ENCODE peak calls at places on chromosomes 6 and 20, in four cellular contexts. H, Z, F and I are unnamed samples.

GRCh38 chr6:53432318-53433161 is 83.8 kb upstream of the ELOVL5 start:
- DNase-seq in F (no peak), H (no peak), Z (no peak), I (peak; percentile 93)

GRCh38 chr6:38632490-38632889 is 7.2 kb downstream of the BTBD9 start:
- DNase-seq in H (no peak), Z (no peak), F (no peak), I (no peak)

GRCh38 chr6:42783177-42783875 is 1.5 kb downstream of the BICRAL start:
- DNase-seq in Z (no peak), F (peak; percentile 78), H (peak; percentile 57), I (peak; percentile 56)

GRCh38 chr6:81777586-81778268 is 25.2 kb upstream of the TENT5A start:
- DNase-seq in H (no peak), Z (no peak), F (no peak), I (peak; percentile 79)

GRCh38 chr6:111198841-111199240 is 111.5 kb downstream of the SLC16A10 start:
- DNase-seq in F (no peak), H (no peak), Z (no peak), I (no peak)

GRCh38 chr6:66897576-66897975 is 1190.5 kb upstream of the EYS start:
- DNase-seq in Z (no peak), F (no peak), H (no peak), I (peak; percentile 4)

GRCh38 chr6:144653885-144654505 is 368.9 kb downstream of the UTRN start:
- DNase-seq in Z (peak; percentile 45), F (no peak), H (no peak), I (peak; percentile 91)

GRCh38 chr6:142838821-142839685 is 105.9 kb downstream of the HIVEP2 start:
- DNase-seq in Z (no peak), F (no peak), H (no peak), I (peak; percentile 73)

GRCh38 chr6:157800420-157801237 is 22.4 kb upstream of the SNX9 start:
- DNase-seq in F (no peak), H (no peak), Z (peak; percentile 76), I (no peak)

GRCh38 chr6:72974276-72974675 is 251.0 kb downstream of the KHDC1L start:
- DNase-seq in F (no peak), Z (no peak), H (no peak), I (no peak)

GRCh38 chr6:42618686-42619085 is 54.9 kb downstream of the UBR2 start:
- DNase-seq in F (no peak), H (no peak), Z (no peak), I (no peak)

GRCh38 chr20:58109126-58109880 is 119.2 kb downstream of the ANKRD60 start:
- DNase-seq in Z (no peak), H (no peak), F (no peak), I (no peak)

GRCh38 chr20:40670251-40670650 is 18.8 kb downstream of the MAFB start:
- DNase-seq in H (no peak), Z (no peak), F (peak; percentile 30), I (no peak)

GRCh38 chr6:27604986-27605385 is 132.1 kb upstream of the ZNF184 start:
- DNase-seq in Z (no peak), H (no peak), F (peak; percentile 49), I (no peak)

GRCh38 chr6:39228992-39229767 is at the start of gene KCNK5:
- DNase-seq in Z (no peak), F (peak; percentile 98), H (peak; percentile 92), I (peak; percentile 13)

GRCh38 chr6:43052842-43053544 is 658 bp downstream of the CUL7 start:
- DNase-seq in F (peak; percentile 60), H (peak; percentile 53), Z (no peak), I (no peak)

GRCh38 chr20:49282584-49283171 is 4.8 kb upstream of the ZNFX1 start:
- DNase-seq in H (no peak), F (peak; percentile 6), Z (no peak), I (no peak)

GRCh38 chr6:152922706-152923105 is 60.1 kb downstream of the FBXO5 start:
- DNase-seq in H (no peak), F (no peak), Z (no peak), I (no peak)

GRCh38 chr6:121800047-121800446 is 364.6 kb downstream of the GJA1 start:
- DNase-seq in F (no peak), Z (no peak), H (no peak), I (no peak)

GRCh38 chr20:11329271-11329670 is 588.4 kb upstream of the BTBD3 start:
- DNase-seq in H (no peak), F (no peak), Z (no peak), I (no peak)

GRCh38 chr20:10115021-10115420 is 80.2 kb downstream of the ANKEF1 start:
- DNase-seq in H (no peak), Z (no peak), F (no peak), I (no peak)
- TF ChIP-seq CBFB in H (no peak), Z (no peak), F (no peak), I (no peak)

DNA sequence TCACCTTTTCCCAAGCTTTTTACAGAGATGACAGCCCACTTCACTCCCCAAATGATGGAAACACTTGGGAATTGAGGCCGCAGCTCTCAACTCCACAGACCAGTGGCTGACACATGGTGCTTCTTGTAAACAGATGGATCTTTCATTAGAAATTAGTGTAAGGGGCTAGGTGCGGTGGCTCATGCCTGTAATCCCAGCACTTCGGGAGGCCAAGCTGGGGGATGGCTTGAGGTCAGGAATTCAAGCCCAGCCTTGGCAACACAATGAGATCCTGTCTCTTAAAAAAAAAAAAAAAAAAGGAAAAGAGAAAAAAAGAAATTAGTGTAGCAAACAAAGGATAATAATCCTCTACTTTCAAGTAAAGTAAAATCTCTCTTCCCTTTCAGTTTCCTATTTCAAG is 15.7 kb downstream of the GJA10 start:
- DNase-seq in F (no peak), Z (no peak), H (no peak), I (no peak)
- TF ChIP-seq CBFB in F (no peak), Z (no peak), H (no peak), I (no peak)

GRCh38 chr6:147772724-147773123 is 264.2 kb downstream of the SAMD5 start:
- DNase-seq in Z (no peak), H (no peak), F (no peak), I (no peak)

GRCh38 chr6:147770221-147770620 is 261.7 kb downstream of the SAMD5 start:
- DNase-seq in H (no peak), Z (no peak), F (no peak), I (no peak)

GRCh38 chr6:147779624-147780023 is 271.1 kb downstream of the SAMD5 start:
- DNase-seq in H (no peak), Z (no peak), F (no peak), I (no peak)

GRCh38 chr6:147776631-147777030 is 268.1 kb downstream of the SAMD5 start:
- DNase-seq in F (no peak), H (no peak), Z (no peak), I (no peak)

GRCh38 chr6:147774856-147775255 is 266.4 kb downstream of the SAMD5 start:
- DNase-seq in Z (no peak), H (peak; percentile 20), F (no peak), I (peak; percentile 20)
- TF ChIP-seq CBFB in Z (no peak), H (no peak), F (no peak), I (no peak)

GRCh38 chr6:20841806-20842205 is 307.5 kb downstream of the CDKAL1 start:
- DNase-seq in Z (no peak), H (no peak), F (no peak), I (no peak)
- TF ChIP-seq CBFB in Z (no peak), H (no peak), F (no peak), I (no peak)

GRCh38 chr20:25057234-25058050 is 497 bp downstream of the ACSS1 start:
- DNase-seq in H (peak; percentile 54), F (no peak), Z (no peak), I (no peak)
- TF ChIP-seq CBFB in H (no peak), F (no peak), Z (peak; percentile 66), I (no peak)

GRCh38 chr6:24274441-24275083 is 83.3 kb downstream of the DCDC2 start:
- DNase-seq in H (no peak), F (peak; percentile 27), Z (no peak), I (no peak)
- TF ChIP-seq CBFB in H (no peak), F (no peak), Z (no peak), I (no peak)

GRCh38 chr6:147479857-147480256 is 28.6 kb upstream of the SAMD5 start:
- DNase-seq in H (no peak), F (no peak), Z (no peak), I (no peak)
- TF ChIP-seq CBFB in H (no peak), F (no peak), Z (no peak), I (no peak)

GRCh38 chr6:32153835-32154513 is at the start of gene PPT2:
- DNase-seq in Z (no peak), F (peak; percentile 94), H (peak; percentile 89), I (peak; percentile 93)

GRCh38 chr6:32152414-32153251 is 894 bp upstream of the PRRT1 start:
- DNase-seq in H (no peak), F (peak; percentile 51), Z (no peak), I (no peak)

GRCh38 chr6:32153252-32153834 is 598 bp upstream of the PPT2 start:
- DNase-seq in H (peak; percentile 58), F (peak; percentile 68), Z (no peak), I (peak; percentile 48)

GRCh38 chr6:32156891-32157290 is 3.0 kb downstream of the PPT2 start:
- DNase-seq in H (no peak), F (no peak), Z (no peak), I (no peak)

DNA sequence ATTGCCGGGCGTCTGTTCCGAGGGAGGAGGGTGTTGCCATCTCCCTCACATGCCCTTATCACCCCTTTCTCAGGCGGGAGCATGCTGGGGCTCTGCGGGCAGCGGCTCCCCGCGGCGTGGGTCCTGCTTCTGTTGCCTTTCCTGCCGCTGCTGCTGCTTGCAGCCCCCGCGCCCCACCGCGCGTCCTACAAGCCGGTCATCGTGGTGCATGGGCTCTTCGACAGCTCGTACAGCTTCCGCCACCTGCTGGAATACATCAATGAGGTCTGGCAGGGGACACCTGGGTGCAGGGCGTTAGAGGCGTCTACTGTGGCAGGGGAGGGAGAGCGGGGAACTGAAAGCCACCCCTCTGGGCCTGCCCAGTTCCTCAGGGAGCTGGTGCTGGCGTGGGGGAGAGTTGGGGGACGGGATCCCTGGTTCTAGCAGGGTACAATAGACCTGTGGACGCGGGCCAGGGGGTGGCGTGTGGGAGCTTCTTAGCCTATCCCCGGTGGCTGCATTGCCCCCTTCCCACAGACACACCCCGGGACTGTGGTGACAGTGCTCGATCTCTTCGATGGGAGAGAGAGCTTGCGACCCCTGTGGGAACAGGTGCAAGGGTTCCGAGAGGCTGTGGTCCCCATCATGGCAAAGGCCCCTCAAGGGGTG is 697 bp downstream of the PPT2 start:
- DNase-seq in F (peak; percentile 83), Z (no peak), H (peak; percentile 68), I (peak; percentile 86)
- TF ChIP-seq CBFB in F (peak; percentile 78), Z (no peak), H (no peak), I (no peak)

GRCh38 chr6:1001655-1002349 is 308.9 kb upstream of the EXOC2 start:
- DNase-seq in H (no peak), Z (peak; percentile 48), F (no peak), I (no peak)
- TF ChIP-seq CBFB in H (no peak), Z (no peak), F (no peak), I (no peak)

GRCh38 chr6:168043848-168044415 is 35.1 kb downstream of the FRMD1 start:
- DNase-seq in Z (no peak), F (no peak), H (no peak), I (no peak)

GRCh38 chr6:168040856-168041496 is 38.0 kb downstream of the FRMD1 start:
- DNase-seq in F (no peak), Z (no peak), H (no peak), I (no peak)

GRCh38 chr6:168043193-168043847 is 35.7 kb downstream of the FRMD1 start:
- DNase-seq in F (no peak), Z (no peak), H (no peak), I (no peak)

GRCh38 chr6:168041928-168042327 is 37.1 kb downstream of the FRMD1 start:
- DNase-seq in Z (no peak), H (no peak), F (no peak), I (no peak)

GRCh38 chr6:168042426-168043192 is 36.4 kb downstream of the FRMD1 start:
- DNase-seq in F (no peak), H (no peak), Z (no peak), I (no peak)
- TF ChIP-seq CBFB in F (no peak), H (no peak), Z (no peak), I (no peak)